ENCODE peak calls at places on chromosome 1, in seven cellular contexts. I is mesendoderm, V is mesenchymal stem cell, Z is neuronal stem cell, X is H9, S is trophoblast cell, G is H1. F is an unnamed sample.

GRCh38 chr1:85576642-85577420 is 3.7 kb upstream of the CCN1 start:
- DNase-seq in Z (peak; percentile 86), S (peak; percentile 81), X (peak; percentile 83), I (peak; percentile 96), V (peak; percentile 94), G (peak; percentile 91), F (peak; percentile 88)

GRCh38 chr1:53462213-53462612 is 3.0 kb downstream of the DMRTB1 start:
- DNase-seq in S (no peak), I (no peak), X (no peak), Z (no peak), G (no peak), V (no peak), F (no peak)

GRCh38 chr1:193730017-193730416 is 543.6 kb upstream of the B3GALT2 start:
- DNase-seq in V (peak; percentile 25), I (no peak), X (no peak), Z (no peak), S (no peak), G (no peak), F (peak; percentile 61)

GRCh38 chr1:21229246-21230000 is 52.7 kb upstream of the EIF4G3 start:
- DNase-seq in I (no peak), G (no peak), S (no peak), Z (no peak), V (no peak), X (no peak), F (peak; percentile 80)

GRCh38 chr1:37949524-37950152 is 2.8 kb upstream of the INPP5B start:
- DNase-seq in I (no peak), Z (no peak), S (peak; percentile 58), X (no peak), G (no peak), V (no peak), F (no peak)

GRCh38 chr1:161913482-161914140 is 110.1 kb downstream of the OLFML2B start:
- DNase-seq in Z (no peak), S (no peak), I (no peak), V (no peak), G (no peak), X (no peak), F (peak; percentile 6)

GRCh38 chr1:29468501-29468900 is 232.2 kb downstream of the PTPRU start:
- DNase-seq in Z (no peak), S (no peak), G (no peak), V (no peak), X (no peak), I (no peak), F (no peak)

GRCh38 chr1:92096317-92096716 is 16.2 kb downstream of the BTBD8 start:
- DNase-seq in G (no peak), S (peak; percentile 6), I (no peak), Z (no peak), V (no peak), X (no peak), F (peak; percentile 38)

GRCh38 chr1:82015444-82015843 is 214.7 kb downstream of the ADGRL2 start:
- DNase-seq in V (no peak), Z (no peak), G (no peak), S (no peak), X (no peak), I (no peak), F (no peak)

GRCh38 chr1:224377676-224378006 is 21.0 kb downstream of the CNIH4 start:
- DNase-seq in V (peak; percentile 71), I (no peak), Z (no peak), S (peak; percentile 58), G (no peak), X (no peak), F (peak; percentile 84)

GRCh38 chr1:34418166-34418565 is 241.5 kb downstream of the C1orf94 start:
- DNase-seq in Z (no peak), S (no peak), X (no peak), G (no peak), I (no peak), V (no peak), F (no peak)

GRCh38 chr1:3746784-3747521 is 5.3 kb upstream of the CCDC27 start:
- DNase-seq in S (peak; percentile 75), V (peak; percentile 73), X (peak; percentile 97), Z (peak; percentile 70), G (peak; percentile 99), I (peak; percentile 91), F (peak; percentile 55)

GRCh38 chr1:117686907-117687306 is 81.1 kb downstream of the TENT5C start:
- DNase-seq in X (no peak), Z (no peak), V (peak; percentile 85), I (peak; percentile 34), G (no peak), S (peak; percentile 38), F (peak; percentile 65)

GRCh38 chr1:26786437-26787380 is 1.0 kb upstream of the PIGV start:
- DNase-seq in S (peak; percentile 87), V (peak; percentile 88), X (peak; percentile 69), Z (no peak), I (peak; percentile 89), G (peak; percentile 63), F (peak; percentile 86)

GRCh38 chr1:201468501-201468843 is 516 bp downstream of the PHLDA3 start:
- DNase-seq in I (no peak), G (no peak), Z (no peak), V (peak; percentile 55), S (peak; percentile 71), X (no peak), F (no peak)

GRCh38 chr1:6028042-6028895 is 17.4 kb upstream of the KCNAB2 start:
- DNase-seq in S (peak; percentile 31), I (no peak), X (no peak), Z (no peak), V (no peak), G (no peak), F (peak; percentile 11)

GRCh38 chr1:231679109-231679508 is 52.5 kb downstream of the DISC1 start:
- DNase-seq in Z (no peak), I (peak; percentile 39), G (no peak), S (no peak), V (peak; percentile 48), X (peak; percentile 38), F (no peak)

GRCh38 chr1:5884110-5884509 is 108.1 kb downstream of the NPHP4 start:
- DNase-seq in S (no peak), X (no peak), Z (no peak), V (no peak), I (no peak), G (no peak), F (no peak)

GRCh38 chr1:153390938-153391710 is at the start of gene S100A8:
- DNase-seq in S (peak; percentile 9), G (no peak), I (no peak), X (no peak), V (no peak), Z (no peak), F (no peak)

GRCh38 chr1:44314401-44314800 is 40.7 kb downstream of the ERI3 start:
- DNase-seq in V (no peak), Z (no peak), I (peak; percentile 47), S (no peak), G (no peak), X (peak; percentile 36), F (no peak)

GRCh38 chr1:179183857-179184256 is 45.6 kb downstream of the ABL2 start:
- DNase-seq in I (no peak), V (no peak), X (no peak), Z (no peak), S (no peak), G (no peak), F (no peak)

GRCh38 chr1:98133151-98133550 is 212.3 kb upstream of the DPYD start:
- DNase-seq in S (no peak), V (no peak), G (no peak), I (no peak), Z (no peak), X (no peak), F (no peak)

GRCh38 chr1:237873487-237873927 is 17.2 kb downstream of the ZP4 start:
- DNase-seq in Z (no peak), X (peak; percentile 59), S (peak; percentile 85), V (peak; percentile 85), G (peak; percentile 46), I (peak; percentile 98), F (peak; percentile 64)

GRCh38 chr1:84510668-84511067 is 4.3 kb upstream of the GNG5 start:
- DNase-seq in Z (no peak), I (no peak), V (no peak), X (no peak), G (no peak), S (no peak), F (no peak)

DNA sequence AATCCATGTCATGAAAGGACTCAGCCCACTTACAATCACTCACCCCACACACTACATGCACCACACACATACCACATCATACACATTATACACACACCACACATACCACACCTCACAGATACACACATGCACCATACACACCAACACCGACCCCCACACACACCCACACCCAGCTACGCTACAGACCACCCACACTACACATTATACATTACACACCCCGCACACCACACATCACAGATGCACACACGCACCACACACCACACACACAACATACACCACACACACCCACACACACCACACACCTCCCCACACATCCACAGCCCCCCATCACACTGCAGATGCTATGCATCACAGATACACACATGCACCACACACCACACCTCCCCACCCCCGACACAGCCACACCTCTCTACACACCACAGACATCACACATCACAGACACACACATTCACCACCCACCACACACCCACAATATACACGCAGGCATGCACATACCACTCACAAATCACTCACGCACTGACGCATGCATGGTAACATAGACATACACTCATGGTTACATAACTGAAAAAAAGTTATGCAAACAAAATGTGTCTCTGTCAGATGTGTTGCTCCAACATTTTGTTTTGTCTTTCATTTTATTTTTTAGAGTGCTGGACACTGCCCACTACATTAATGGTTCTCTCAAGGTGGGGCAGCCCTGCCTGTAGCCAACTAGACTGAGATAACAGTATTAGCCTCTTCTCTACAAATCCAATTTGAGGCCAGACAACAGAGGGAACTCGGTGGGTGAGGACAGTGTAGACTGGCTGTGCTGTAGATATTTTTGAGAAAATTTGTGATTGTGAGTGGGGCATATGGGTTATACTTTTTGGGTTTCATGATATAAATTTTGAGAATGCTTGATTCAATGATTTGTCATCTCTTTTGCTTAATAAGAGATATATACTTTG is 15.2 kb upstream of the PGBD2 start:
- DNase-seq in I (no peak), V (no peak), Z (no peak), G (no peak), X (no peak), S (peak; percentile 3), F (peak; percentile 24)
- H2AK5ac ChIP-seq in I (no peak overlapping the region), V (no peak overlapping the region), Z (peak overlapping the region; percentile 35), G (peak overlapping the region; percentile 88), X (no peak overlapping the region), S (no peak overlapping the region), F (no peak overlapping the region)

GRCh38 chr1:36446261-36446660 is 4.0 kb downstream of the OSCP1 start:
- DNase-seq in Z (no peak), V (peak; percentile 43), X (peak; percentile 81), G (peak; percentile 63), S (no peak), I (peak; percentile 74), F (no peak)
- H3K18ac ChIP-seq in Z (no peak overlapping the region), V (no peak overlapping the region), X (no peak overlapping the region), G (no peak overlapping the region), S (no peak overlapping the region), I (no peak overlapping the region), F (no peak overlapping the region)

DNA sequence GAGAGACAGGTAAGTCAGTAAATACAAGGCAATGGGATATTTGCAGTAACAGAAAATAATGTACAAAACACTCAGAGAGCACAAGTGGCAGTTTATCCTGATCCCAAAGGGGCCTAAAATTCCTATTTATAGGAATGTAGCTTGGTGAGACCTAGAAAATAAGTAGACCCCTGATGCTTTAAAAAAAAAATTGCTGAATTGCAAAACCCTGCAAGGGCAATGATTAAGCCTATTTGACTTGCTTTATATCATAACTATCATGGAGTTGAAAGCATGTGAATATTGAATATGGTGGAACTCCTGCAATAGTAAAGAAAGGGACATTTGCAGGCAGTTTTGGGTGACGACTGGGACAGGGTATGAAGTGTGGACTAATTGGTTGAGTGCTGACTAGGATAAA is 101.9 kb upstream of the C1orf21 start:
- DNase-seq in X (no peak), S (no peak), V (no peak), Z (no peak), G (no peak), I (no peak), F (no peak)
- H2AK5ac ChIP-seq in X (no peak overlapping the region), S (no peak overlapping the region), V (no peak overlapping the region), Z (no peak overlapping the region), G (no peak overlapping the region), I (no peak overlapping the region), F (no peak overlapping the region)

GRCh38 chr1:18253093-18253492 is 145.5 kb downstream of the IGSF21 start:
- DNase-seq in V (no peak), Z (no peak), G (no peak), I (no peak), S (no peak), X (no peak), F (no peak)
- H3K18ac ChIP-seq in V (no peak overlapping the region), Z (no peak overlapping the region), G (no peak overlapping the region), I (no peak overlapping the region), S (no peak overlapping the region), X (no peak overlapping the region), F (no peak overlapping the region)

F was measured in IMR-90.